ENCODE peak calls at places on chromosomes 13 and 19, in nine cellular contexts. D is WERI-Rb-1, M is transverse colon, E is mucosa of descending colon, J is BJ, I is IMR-90, K is body of pancreas, F is NB4, Z is heart right ventricle. H is an unnamed sample.
A peak's percentile ranks its signal among the peaks of the same experiment; 100 is the strongest.

GRCh38 chr13:29483211-29483610 is 112.3 kb downstream of the SLC7A1 start:
- DNase-seq in D (no peak), M (no peak), E (no peak), J (no peak), I (no peak), K (peak; percentile 46), F (no peak), Z (peak; percentile 51), H (no peak)

GRCh38 chr13:109904218-109904617 is 117.8 kb upstream of the IRS2 start:
- DNase-seq in D (peak; percentile 73), M (no peak), E (no peak), J (no peak), I (no peak), K (no peak), F (peak; percentile 71), Z (no peak), H (no peak)

GRCh38 chr13:37058801-37059135 is 720 bp downstream of the SUPT20H start:
- DNase-seq in D (peak; percentile 6), M (no peak), E (no peak), J (peak; percentile 4), I (no peak), K (no peak), F (peak; percentile 54), Z (no peak), H (no peak)

GRCh38 chr13:35164324-35164932 is 222.4 kb downstream of the NBEA start:
- DNase-seq in D (no peak), M (no peak), E (no peak), J (no peak), I (peak; percentile 27), K (no peak), F (peak; percentile 44), Z (no peak), H (no peak)

GRCh38 chr13:30864352-30865130 is 41.5 kb upstream of the MEDAG start:
- DNase-seq in D (peak; percentile 24), M (no peak), E (no peak), J (peak; percentile 89), I (peak; percentile 98), K (no peak), F (no peak), Z (no peak), H (peak; percentile 82)

GRCh38 chr13:110114351-110114750 is 192.6 kb downstream of the COL4A1 start:
- DNase-seq in D (no peak), M (no peak), E (no peak), J (no peak), I (peak; percentile 73), K (no peak), F (no peak), Z (no peak), H (no peak)

GRCh38 chr13:88627071-88627470 is 955.9 kb downstream of the SLITRK5 start:
- DNase-seq in D (no peak), M (no peak), E (no peak), J (no peak), I (no peak), K (no peak), F (no peak), Z (no peak), H (no peak)

GRCh38 chr19:3950871-3951861 is 18.3 kb downstream of the NMRK2 start:
- DNase-seq in D (peak; percentile 64), M (no peak), E (no peak), J (no peak), I (no peak), K (peak; percentile 31), F (no peak), Z (peak; percentile 76), H (no peak)

GRCh38 chr19:10431943-10432735 is 11.8 kb downstream of the PDE4A start:
- DNase-seq in D (peak; percentile 36), M (peak; percentile 86), E (peak; percentile 86), J (no peak), I (no peak), K (peak; percentile 70), F (peak; percentile 82), Z (peak; percentile 77), H (no peak)

GRCh38 chr19:5349041-5349440 is 8.4 kb upstream of the PTPRS start:
- DNase-seq in D (peak; percentile 70), M (no peak), E (no peak), J (no peak), I (no peak), K (no peak), F (no peak), Z (no peak), H (no peak)
- TF ChIP-seq CTCF in D (peak; percentile 63), M (no peak), E (no peak), J (peak; percentile 9), I (no peak), K (no peak), F (no peak), Z (no peak), H (no peak)

DNA sequence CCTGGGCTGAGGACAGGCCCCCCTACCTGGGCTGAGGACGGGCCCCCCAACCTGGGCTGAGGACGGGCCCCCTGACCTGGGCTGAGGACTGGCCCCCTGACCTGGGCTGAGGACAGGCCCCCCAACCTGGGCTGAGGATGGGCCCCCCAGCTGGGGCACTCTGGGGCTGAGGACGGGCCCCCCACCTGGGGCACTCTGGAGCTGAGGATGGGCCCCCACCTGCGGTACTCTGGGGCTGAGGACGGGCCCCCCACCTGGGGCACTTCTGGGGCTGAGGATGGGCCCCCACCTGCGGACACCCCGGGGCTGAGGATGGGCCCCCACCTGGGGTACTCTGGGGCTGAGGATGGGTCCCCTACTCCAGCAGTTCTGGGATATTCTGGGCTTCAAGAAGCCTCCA is 65.5 kb downstream of the RASA3 start:
- DNase-seq in D (no peak), M (no peak), E (peak; percentile 48), J (no peak), I (no peak), K (no peak), F (no peak), Z (no peak), H (no peak)
- H3K4me3 ChIP-seq in D (no peak overlapping the region), M (no peak overlapping the region), E (no peak overlapping the region), J (no peak overlapping the region), I (no peak overlapping the region), K (no peak overlapping the region), F (no peak overlapping the region), Z (no peak overlapping the region), H (no peak overlapping the region)

GRCh38 chr19:46727757-46728156 is 10.8 kb upstream of the PRKD2 start:
- DNase-seq in D (no peak), M (no peak), E (no peak), J (no peak), I (no peak), K (no peak), F (no peak), Z (no peak), H (no peak)

GRCh38 chr19:46728208-46728607 is 11.3 kb upstream of the PRKD2 start:
- DNase-seq in D (no peak), M (no peak), E (no peak), J (no peak), I (no peak), K (no peak), F (no peak), Z (peak; percentile 67), H (no peak)

GRCh38 chr19:46729696-46730095 is 12.8 kb upstream of the PRKD2 start:
- DNase-seq in D (no peak), M (no peak), E (no peak), J (no peak), I (no peak), K (no peak), F (no peak), Z (no peak), H (no peak)

GRCh38 chr19:46730187-46730586 is 13.3 kb upstream of the PRKD2 start:
- DNase-seq in D (no peak), M (no peak), E (no peak), J (no peak), I (no peak), K (no peak), F (no peak), Z (no peak), H (no peak)

DNA sequence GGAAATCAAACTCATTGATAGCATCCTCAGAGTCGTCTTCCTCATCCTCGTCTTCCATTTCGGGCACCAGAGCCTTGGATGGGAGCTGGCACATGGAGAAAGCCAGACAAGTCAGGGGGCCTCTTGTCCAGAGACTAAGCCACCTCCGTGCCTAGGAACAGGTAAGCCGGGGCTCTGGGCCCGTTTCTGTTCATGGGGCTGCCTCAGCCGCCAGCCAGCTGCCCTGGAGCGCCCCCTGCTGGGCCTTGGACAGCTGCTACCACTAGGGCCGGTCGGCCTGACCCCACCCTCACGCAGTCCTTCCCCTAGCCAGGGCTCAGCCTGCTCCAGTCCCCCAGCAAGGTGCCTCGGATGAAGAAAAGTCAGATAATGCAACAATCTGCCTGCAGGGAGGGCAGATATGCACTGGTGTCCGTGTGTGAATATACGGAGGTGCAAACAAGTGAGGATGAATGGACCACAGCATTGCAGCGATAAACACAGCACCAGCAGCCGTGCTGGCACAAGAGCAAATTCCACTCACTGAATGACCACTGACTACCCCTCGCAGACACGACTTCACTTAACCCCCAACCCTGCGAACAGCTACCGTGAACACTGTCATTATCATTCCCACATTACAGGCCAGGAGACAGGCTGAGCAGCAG is 11.9 kb upstream of the PRKD2 start:
- DNase-seq in D (peak; percentile 75), M (peak; percentile 80), E (peak; percentile 81), J (no peak), I (peak; percentile 44), K (peak; percentile 74), F (peak; percentile 88), Z (peak; percentile 77), H (no peak)
- TF ChIP-seq CTCF in D (peak; percentile 91), M (peak; percentile 96), E (peak; percentile 95), J (peak; percentile 95), I (peak; percentile 85), K (peak; percentile 88), F (peak; percentile 100), Z (peak; percentile 94), H (peak; percentile 92)

GRCh38 chr13:44976196-44976595 is 13.1 kb downstream of the NUFIP1 start:
- DNase-seq in D (no peak), M (no peak), E (no peak), J (no peak), I (no peak), K (no peak), F (no peak), Z (no peak), H (no peak)
- H3K4me3 ChIP-seq in D (no peak overlapping the region), M (no peak overlapping the region), E (no peak overlapping the region), J (no peak overlapping the region), I (no peak overlapping the region), K (no peak overlapping the region), F (no peak overlapping the region), Z (no peak overlapping the region), H (no peak overlapping the region)